ENCODE peak calls at places on chromosomes 2 and 18, in nine cellular contexts. M is stimulated activated CD4-positive, alpha-beta T cell treated with anti-CD3 and anti-CD28 coated beads, Interleukin-4, amount 100 ng/mL, for 48 hours; W is M059J; T is Peyer's patch; N is NCI-H1092; S is stomach; I is ELF-1; X is CD8-positive, alpha-beta memory T cell; A is renal cortical epithelial cell. C is an unnamed sample.

GRCh38 chr18:45050712-45051639 is 370.3 kb downstream of the SETBP1 start:
- DNase-seq in X (no peak), W (peak), M (no peak), S (no peak), I (no peak), N (no peak), A (peak), T (no peak), C (no peak)

GRCh38 chr18:77392323-77392722 is 142.7 kb downstream of the GALR1 start:
- DNase-seq in I (no peak), M (no peak), A (no peak), W (no peak), T (no peak), X (no peak), S (no peak), N (no peak), C (no peak)

GRCh38 chr2:182077451-182078142 is 91.9 kb downstream of the PPP1R1C start:
- DNase-seq in N (peak), S (peak), T (no peak), I (peak), M (no peak), X (no peak), A (peak), W (peak), C (peak)

GRCh38 chr2:99442837-99443236 is 47.0 kb downstream of the REV1 start:
- DNase-seq in S (no peak), X (no peak), I (no peak), T (no peak), M (no peak), A (peak), W (no peak), N (no peak), C (no peak)

GRCh38 chr2:174108579-174108978 is 139.8 kb downstream of the OLA1 start:
- DNase-seq in A (no peak), T (no peak), N (no peak), M (no peak), W (no peak), X (no peak), I (no peak), S (no peak), C (no peak)

GRCh38 chr2:97950329-97951154 is 45.2 kb downstream of the TMEM131 start:
- DNase-seq in X (no peak), M (no peak), I (no peak), S (no peak), N (no peak), W (peak), T (no peak), A (peak), C (no peak)

GRCh38 chr2:27833931-27834330 is 56.3 kb downstream of the RBKS start:
- DNase-seq in W (peak), I (no peak), N (no peak), X (no peak), A (peak), M (no peak), T (no peak), S (no peak), C (no peak)

GRCh38 chr2:127025357-127026062 is 81.4 kb downstream of the BIN1 start:
- DNase-seq in W (peak), S (peak), X (peak), M (peak), A (peak), I (peak), T (peak), N (peak), C (peak)

GRCh38 chr18:12858961-12859360 is 25.1 kb downstream of the PTPN2 start:
- DNase-seq in M (no peak), S (no peak), I (no peak), A (no peak), W (no peak), T (no peak), X (no peak), N (no peak), C (no peak)

GRCh38 chr2:85935746-85936208 is 47.0 kb upstream of the ST3GAL5 start:
- DNase-seq in I (peak), W (peak), A (peak), N (no peak), T (no peak), M (no peak), X (no peak), S (no peak), C (no peak)

GRCh38 chr2:30252723-30253688 is 21.7 kb downstream of the LBH start:
- DNase-seq in W (peak), N (no peak), I (no peak), T (no peak), M (peak), A (peak), S (peak), X (no peak), C (no peak)

GRCh38 chr18:33212363-33212762 is 228.2 kb downstream of the CCDC178 start:
- DNase-seq in M (no peak), T (no peak), S (no peak), I (no peak), X (no peak), N (peak), W (no peak), A (no peak), C (no peak)

GRCh38 chr2:86566158-86566827 is 3.0 kb upstream of the CHMP3 start:
- DNase-seq in M (no peak), X (no peak), N (no peak), S (no peak), W (no peak), A (no peak), T (no peak), I (no peak), C (no peak)

GRCh38 chr18:14179306-14179705 is 47.1 kb upstream of the ZNF519 start:
- DNase-seq in I (peak), A (no peak), S (no peak), X (no peak), M (no peak), T (no peak), W (no peak), N (no peak), C (no peak)

GRCh38 chr2:124561486-124561885 is 536.4 kb downstream of the CNTNAP5 start:
- DNase-seq in W (no peak), A (no peak), S (no peak), T (no peak), N (no peak), I (no peak), M (no peak), X (no peak), C (no peak)

GRCh38 chr18:48032876-48033769 is 102.7 kb upstream of the SMAD2 start:
- DNase-seq in S (no peak), T (no peak), N (no peak), I (no peak), M (no peak), X (no peak), A (peak), W (peak), C (no peak)

GRCh38 chr18:10131783-10132381 is 218.1 kb downstream of the VAPA start:
- DNase-seq in A (no peak), M (no peak), I (peak), S (no peak), N (no peak), T (no peak), W (no peak), X (no peak), C (no peak)

GRCh38 chr2:181073896-181074295 is 93.5 kb downstream of the UBE2E3 start:
- DNase-seq in W (peak), M (no peak), T (no peak), X (no peak), I (no peak), S (no peak), A (no peak), N (no peak), C (no peak)

GRCh38 chr2:218996937-218997336 is 3.7 kb upstream of the CRYBA2 start:
- DNase-seq in S (peak), X (no peak), T (no peak), M (no peak), N (peak), W (no peak), A (no peak), I (no peak), C (peak)

GRCh38 chr2:1374281-1374680 is 39.0 kb upstream of the TPO start:
- DNase-seq in A (no peak), M (no peak), X (no peak), S (no peak), T (no peak), I (no peak), N (no peak), W (no peak), C (no peak)

GRCh38 chr2:10161961-10162441 is 39.5 kb downstream of the RRM2 start:
- DNase-seq in I (no peak), S (no peak), M (no peak), X (no peak), T (no peak), A (no peak), W (peak), N (peak), C (peak)